ENCODE peak calls at places on chromosomes 1 and 21, in five cellular contexts. C is activated T-cell treated with anti-CD3 and anti-CD28 coated beads for 4 hours, N is astrocyte of the spinal cord, S is mucosa of descending colon, G is fibroblast of mammary gland. E is an unnamed sample.

GRCh38 chr1:184418955-184419733 is 32.3 kb downstream of the C1orf21 start:
- DNase-seq in C (no peak), N (peak; percentile 22), S (no peak), G (no peak), E (peak; percentile 50)

GRCh38 chr1:173717238-173717637 is 2.5 kb downstream of the KLHL20 start:
- DNase-seq in C (no peak), N (no peak), S (no peak), G (peak; percentile 1), E (no peak)

GRCh38 chr1:53462213-53462612 is 3.0 kb downstream of the DMRTB1 start:
- DNase-seq in C (no peak), N (no peak), S (no peak), G (no peak), E (no peak)

GRCh38 chr1:25467193-25467592 is 36.5 kb downstream of the MACO1 start:
- DNase-seq in C (no peak), N (no peak), S (no peak), G (no peak), E (no peak)

GRCh38 chr1:213381572-213382084 is 330.6 kb downstream of the RPS6KC1 start:
- DNase-seq in C (no peak), N (peak; percentile 16), S (no peak), G (no peak), E (peak; percentile 62)

GRCh38 chr1:184078564-184079107 is 27.1 kb downstream of the TSEN15 start:
- DNase-seq in C (no peak), N (no peak), S (no peak), G (no peak), E (no peak)

GRCh38 chr21:28543975-28544374 is 448.7 kb downstream of the LTN1 start:
- DNase-seq in C (no peak), N (no peak), S (no peak), G (peak; percentile 48), E (no peak)

GRCh38 chr1:23590058-23590783 is 30.9 kb upstream of the ID3 start:
- DNase-seq in C (no peak), N (no peak), S (no peak), G (peak; percentile 20), E (no peak)

GRCh38 chr1:198648584-198648983 is 9.7 kb downstream of the PTPRC start:
- DNase-seq in C (no peak), N (no peak), S (no peak), G (no peak), E (no peak)

E was measured in SJCRH30.